ENCODE peak calls at places on chromosomes 1 and 21, in four cellular contexts. J is stimulated activated CD4-positive, alpha-beta T cell treated with anti-CD3 and anti-CD28 coated beads, TNF-alpha, amount 100 ng/mL, for 4 hours; L is HuH-7.5; V is uterus. M is an unnamed sample.

GRCh38 chr1:7527733-7528045 is 243.4 kb upstream of the VAMP3 start:
- DNase-seq in J (no peak), L (no peak), V (no peak), M (no peak)

GRCh38 chr1:91754348-91754747 is 131.6 kb downstream of the TGFBR3 start:
- DNase-seq in J (no peak), L (no peak), V (no peak), M (no peak)

GRCh38 chr1:112904071-112904830 is 51.7 kb downstream of the SLC16A1 start:
- DNase-seq in J (peak; percentile 21), L (no peak), V (no peak), M (no peak)

GRCh38 chr1:232968965-232969364 is 18.6 kb downstream of the NTPCR start:
- DNase-seq in J (no peak), L (no peak), V (no peak), M (no peak)

GRCh38 chr1:112061852-112062451 is 72.5 kb upstream of the KCND3 start:
- DNase-seq in J (no peak), L (no peak), V (no peak), M (no peak)

GRCh38 chr1:169003864-169004516 is 102.5 kb upstream of the ATP1B1 start:
- DNase-seq in J (no peak), L (no peak), V (no peak), M (no peak)

GRCh38 chr1:179888071-179888470 is 6.0 kb downstream of the TOR1AIP1 start:
- DNase-seq in J (no peak), L (no peak), V (no peak), M (no peak)

GRCh38 chr1:18618546-18619466 is 11.8 kb upstream of the PAX7 start:
- DNase-seq in J (no peak), L (no peak), V (no peak), M (no peak)

GRCh38 chr1:223264983-223265663 is 98.9 kb downstream of the SUSD4 start:
- DNase-seq in J (no peak), L (no peak), V (no peak), M (no peak)

GRCh38 chr21:45995686-45996179 is 14.2 kb downstream of the COL6A1 start:
- DNase-seq in J (no peak), L (no peak), V (peak; percentile 55), M (no peak)

GRCh38 chr21:44618909-44619308 is 7.0 kb downstream of the KRTAP10-8 start:
- DNase-seq in J (peak; percentile 29), L (no peak), V (no peak), M (no peak)

GRCh38 chr1:89962024-89962741 is 32.7 kb upstream of the ZNF326 start:
- DNase-seq in J (no peak), L (no peak), V (no peak), M (no peak)

GRCh38 chr1:90475623-90476022 is 241.5 kb downstream of the BARHL2 start:
- DNase-seq in J (no peak), L (no peak), V (no peak), M (no peak)

GRCh38 chr1:229271448-229272120 is 673 bp downstream of the RAB4A start:
- DNase-seq in J (peak; percentile 30), L (peak; percentile 23), V (no peak), M (no peak)

GRCh38 chr1:50108497-50109073 is at the start of gene ELAVL4:
- DNase-seq in J (no peak), L (no peak), V (no peak), M (no peak)

GRCh38 chr1:168092566-168093355 is 44.0 kb downstream of the GPR161 start:
- DNase-seq in J (no peak), L (no peak), V (no peak), M (no peak)

GRCh38 chr1:17849216-17849615 is 94.1 kb downstream of the ACTL8 start:
- DNase-seq in J (no peak), L (no peak), V (no peak), M (no peak)

GRCh38 chr1:230231739-230232075 is 164.7 kb downstream of the GALNT2 start:
- DNase-seq in J (no peak), L (no peak), V (no peak), M (peak; percentile 29)

GRCh38 chr1:37945743-37946702 is 830 bp downstream of the INPP5B start:
- DNase-seq in J (no peak), L (no peak), V (peak; percentile 72), M (peak; percentile 43)

GRCh38 chr1:113109908-113110554 is 37.0 kb downstream of the LRIG2 start:
- DNase-seq in J (no peak), L (no peak), V (peak; percentile 53), M (no peak)

GRCh38 chr21:14453339-14453738 is 70.4 kb upstream of the HSPA13 start:
- DNase-seq in J (no peak), L (no peak), V (no peak), M (no peak)

GRCh38 chr1:117169871-117170596 is 40.7 kb downstream of the VTCN1 start:
- DNase-seq in J (no peak), L (no peak), V (no peak), M (no peak)

GRCh38 chr1:1308756-1309524 is 543 bp downstream of the PUSL1 start:
- DNase-seq in J (no peak), L (no peak), V (no peak), M (no peak)

GRCh38 chr1:156090822-156091188 is 8.5 kb upstream of the MEX3A start:
- DNase-seq in J (peak; percentile 79), L (peak; percentile 86), V (peak; percentile 85), M (peak; percentile 77)